ENCODE peak calls at places on chromosomes 5 and 9, in four cellular contexts. E is HepG2, T is K562, L is GM12878. X is an unnamed sample.

GRCh38 chr9:129500166-129500862 is 120.6 kb downstream of the C9orf50 start:
- DNase-seq in T (no peak), L (no peak), E (no peak), X (no peak)

GRCh38 chr5:80238078-80238477 is 17.8 kb downstream of the SERINC5 start:
- DNase-seq in T (no peak), E (no peak), L (no peak), X (no peak)

GRCh38 chr9:89614319-89614892 is 9.6 kb downstream of the GADD45G start:
- DNase-seq in E (no peak), L (no peak), T (no peak), X (no peak)

GRCh38 chr9:116275418-116276295 is 122.1 kb downstream of the PAPPA start:
- DNase-seq in E (no peak), T (no peak), L (no peak), X (no peak)

GRCh38 chr5:61333351-61334223 is 1.5 kb downstream of the ZSWIM6 start:
- DNase-seq in L (no peak), E (no peak), T (peak), X (no peak)

GRCh38 chr5:175246242-175246891 is 197.6 kb downstream of the DRD1 start:
- DNase-seq in L (no peak), T (no peak), E (no peak), X (no peak)

GRCh38 chr9:130973686-130974281 is 34.7 kb upstream of the FIBCD1 start:
- DNase-seq in E (no peak), L (no peak), T (peak), X (no peak)

GRCh38 chr5:118076490-118076889 is 911.9 kb downstream of the DTWD2 start:
- DNase-seq in T (no peak), E (no peak), L (no peak), X (no peak)

GRCh38 chr9:127038531-127038930 is 83.9 kb downstream of the ANGPTL2 start:
- DNase-seq in T (no peak), E (no peak), L (no peak), X (no peak)

GRCh38 chr5:10331341-10331796 is 22.1 kb upstream of the MARCHF6 start:
- DNase-seq in E (peak), T (no peak), L (no peak), X (no peak)

GRCh38 chr9:109264865-109265532 is 55.9 kb downstream of the EPB41L4B start:
- DNase-seq in L (no peak), T (no peak), E (no peak), X (no peak)

GRCh38 chr9:127929044-127929979 is 1.3 kb downstream of the PIP5KL1 start:
- DNase-seq in L (no peak), T (no peak), E (no peak), X (no peak)

GRCh38 chr9:117092582-117092981 is 322.3 kb downstream of the ASTN2 start:
- DNase-seq in T (no peak), E (no peak), L (no peak), X (no peak)

GRCh38 chr5:76818844-76819831 is at the start of gene F2RL1:
- DNase-seq in T (peak), L (no peak), E (peak), X (peak)

GRCh38 chr9:108473209-108474112 is 382.3 kb downstream of the ACTL7B start:
- DNase-seq in T (no peak), E (no peak), L (no peak), X (no peak)

GRCh38 chr5:82312373-82312856 is 34.3 kb upstream of the RPS23 start:
- DNase-seq in T (peak), E (peak), L (no peak), X (peak)

GRCh38 chr5:124935060-124935459 is 188.6 kb upstream of the ZNF608 start:
- DNase-seq in E (no peak), L (peak), T (no peak), X (no peak)

GRCh38 chr9:126498331-126498730 is 115.4 kb upstream of the LMX1B start:
- DNase-seq in L (no peak), T (no peak), E (no peak), X (no peak)

GRCh38 chr5:137320056-137321045 is 178.8 kb downstream of the SPOCK1 start:
- DNase-seq in E (peak), L (no peak), T (peak), X (peak)

GRCh38 chr9:126435105-126435504 is 108.5 kb downstream of the MVB12B start:
- DNase-seq in E (no peak), L (no peak), T (no peak), X (no peak)

GRCh38 chr5:159045165-159045811 is 54.4 kb downstream of the EBF1 start:
- DNase-seq in T (no peak), L (no peak), E (no peak), X (no peak)

GRCh38 chr5:115524199-115524598 is 20.4 kb downstream of the FEM1C start:
- DNase-seq in L (no peak), E (no peak), T (no peak), X (no peak)

GRCh38 chr5:42806004-42806700 is 5.5 kb downstream of the SELENOP start:
- DNase-seq in E (no peak), T (no peak), L (no peak), X (no peak)

GRCh38 chr9:127561491-127562270 is 50.4 kb upstream of the STXBP1 start:
- DNase-seq in E (no peak), L (no peak), T (peak), X (no peak)

GRCh38 chr5:55903121-55903701 is 52.1 kb downstream of the IL31RA start:
- DNase-seq in E (no peak), L (peak), T (no peak), X (no peak)

GRCh38 chr9:79233542-79233941 is 338.2 kb upstream of the TLE4 start:
- DNase-seq in T (no peak), E (peak), L (no peak), X (peak)

GRCh38 chr5:32645246-32645645 is 59.9 kb downstream of the SUB1 start:
- DNase-seq in E (no peak), T (no peak), L (no peak), X (no peak)

GRCh38 chr5:98320317-98320716 is 453.1 kb upstream of the RGMB start:
- DNase-seq in E (no peak), L (no peak), T (no peak), X (no peak)

GRCh38 chr9:16133556-16134227 is 580.8 kb downstream of the CCDC171 start:
- DNase-seq in L (no peak), T (peak), E (peak), X (peak)

GRCh38 chr5:177393990-177394389 is 6.5 kb downstream of the PFN3 start:
- DNase-seq in E (no peak), T (no peak), L (no peak), X (no peak)

GRCh38 chr5:39598641-39599248 is 174.0 kb upstream of the DAB2 start:
- DNase-seq in L (no peak), E (no peak), T (no peak), X (no peak)

GRCh38 chr5:122863721-122864120 is 18.3 kb downstream of the SNX24 start:
- DNase-seq in L (no peak), T (no peak), E (no peak), X (no peak)

GRCh38 chr5:122864400-122864799 is 19.0 kb downstream of the SNX24 start:
- DNase-seq in T (no peak), L (no peak), E (no peak), X (no peak)

GRCh38 chr5:122863240-122863639 is 17.8 kb downstream of the SNX24 start:
- DNase-seq in L (no peak), T (peak), E (no peak), X (no peak)

GRCh38 chr5:122858451-122858850 is 13.0 kb downstream of the SNX24 start:
- DNase-seq in T (no peak), E (no peak), L (no peak), X (no peak)
- TF ChIP-seq TARDBP in T (no peak), E (no peak), L (no peak), X (no peak)

GRCh38 chr9:104142799-104143553 is 48.9 kb downstream of the SMC2 start:
- DNase-seq in L (no peak), E (no peak), T (no peak), X (no peak)

GRCh38 chr9:104143554-104143919 is 49.4 kb downstream of the SMC2 start:
- DNase-seq in E (no peak), L (no peak), T (no peak), X (no peak)

DNA sequence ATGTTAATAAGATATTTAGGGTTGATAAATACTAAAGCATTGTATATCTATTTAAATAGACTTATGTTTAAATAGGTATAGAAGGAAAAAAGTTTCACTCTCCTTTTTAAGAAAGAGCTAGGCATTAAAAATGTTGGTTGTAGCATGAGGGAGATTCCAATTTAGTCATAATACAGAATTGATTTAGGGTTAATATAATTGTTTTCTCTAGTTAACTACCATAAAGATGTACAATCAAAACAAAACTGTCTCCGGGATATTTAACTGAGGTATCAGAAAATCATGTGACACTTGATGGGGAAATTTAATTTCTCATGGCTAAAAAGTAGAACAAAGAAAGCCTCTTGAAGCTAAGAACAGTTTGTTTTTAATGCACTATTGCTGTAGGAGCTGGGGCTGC is 44.1 kb downstream of the SMC2 start:
- DNase-seq in T (no peak), L (no peak), E (no peak), X (no peak)
- TF ChIP-seq TARDBP in T (no peak), L (no peak), E (no peak), X (no peak)

GRCh38 chr5:35229076-35230042 is 928 bp downstream of the PRLR start:
- DNase-seq in T (no peak), L (no peak), E (peak), X (peak)
- TF ChIP-seq TARDBP in T (no peak), L (no peak), E (no peak), X (no peak)

DNA sequence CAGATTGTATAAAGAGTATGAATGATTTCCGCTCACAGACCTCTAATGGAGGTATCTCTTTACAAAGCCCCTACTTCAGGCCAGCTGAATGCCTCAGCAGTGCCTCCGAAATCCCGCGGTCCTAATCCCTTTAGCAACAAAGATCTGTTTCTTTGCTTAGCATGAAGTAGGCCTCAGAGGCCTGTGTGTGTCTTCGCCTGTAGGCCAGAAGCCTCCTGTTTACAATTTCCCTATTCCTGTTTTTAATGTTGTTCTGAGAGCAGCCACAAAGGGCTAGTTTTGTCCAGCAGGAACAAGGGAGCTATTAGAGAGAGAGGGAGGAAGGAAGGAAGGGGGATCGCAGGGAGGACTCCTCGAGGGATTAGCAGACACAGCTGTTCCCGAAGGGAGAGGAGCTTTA is 166.4 kb upstream of the SPRY4 start:
- DNase-seq in T (no peak), L (no peak), E (no peak), X (no peak)
- TF ChIP-seq TARDBP in T (no peak), L (no peak), E (no peak), X (no peak)

GRCh38 chr5:81241961-81242648 is 9.0 kb downstream of the CKMT2 start:
- DNase-seq in E (no peak), L (peak), T (no peak), X (no peak)

GRCh38 chr5:81245871-81246235 is 12.7 kb downstream of the CKMT2 start:
- DNase-seq in E (no peak), L (no peak), T (no peak), X (no peak)

GRCh38 chr5:81241001-81241400 is 7.9 kb downstream of the CKMT2 start:
- DNase-seq in T (no peak), E (no peak), L (no peak), X (no peak)

GRCh38 chr5:81244451-81244850 is 11.3 kb downstream of the CKMT2 start:
- DNase-seq in E (no peak), L (no peak), T (no peak), X (no peak)

DNA sequence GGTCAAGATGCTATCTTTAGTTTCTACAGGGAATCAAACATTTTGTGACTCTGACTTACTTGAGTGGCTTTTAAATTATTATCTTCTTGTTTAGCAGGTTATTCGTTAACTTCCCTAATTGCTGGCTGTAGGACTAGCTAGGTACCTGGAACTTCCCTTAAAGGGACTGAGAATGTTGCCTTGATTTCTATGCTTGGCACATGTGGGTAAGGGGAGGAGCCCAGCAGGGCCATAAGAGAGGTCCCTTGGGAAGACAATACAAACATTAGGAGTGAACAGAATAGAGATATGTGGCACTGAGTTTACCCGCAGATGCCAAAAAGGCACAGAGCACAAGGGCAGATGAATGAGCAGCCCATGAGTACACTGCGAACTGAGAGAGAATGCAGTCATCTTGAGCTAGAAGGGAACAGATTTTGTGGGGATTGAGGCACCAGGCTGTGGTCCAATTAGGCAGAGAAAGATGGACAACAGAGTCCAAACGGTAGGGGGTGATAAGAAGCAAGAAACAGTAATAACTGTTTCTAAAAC is 9.8 kb downstream of the CKMT2 start:
- DNase-seq in L (no peak), E (no peak), T (no peak), X (no peak)
- TF ChIP-seq TARDBP in L (no peak), E (no peak), T (no peak), X (no peak)

DNA sequence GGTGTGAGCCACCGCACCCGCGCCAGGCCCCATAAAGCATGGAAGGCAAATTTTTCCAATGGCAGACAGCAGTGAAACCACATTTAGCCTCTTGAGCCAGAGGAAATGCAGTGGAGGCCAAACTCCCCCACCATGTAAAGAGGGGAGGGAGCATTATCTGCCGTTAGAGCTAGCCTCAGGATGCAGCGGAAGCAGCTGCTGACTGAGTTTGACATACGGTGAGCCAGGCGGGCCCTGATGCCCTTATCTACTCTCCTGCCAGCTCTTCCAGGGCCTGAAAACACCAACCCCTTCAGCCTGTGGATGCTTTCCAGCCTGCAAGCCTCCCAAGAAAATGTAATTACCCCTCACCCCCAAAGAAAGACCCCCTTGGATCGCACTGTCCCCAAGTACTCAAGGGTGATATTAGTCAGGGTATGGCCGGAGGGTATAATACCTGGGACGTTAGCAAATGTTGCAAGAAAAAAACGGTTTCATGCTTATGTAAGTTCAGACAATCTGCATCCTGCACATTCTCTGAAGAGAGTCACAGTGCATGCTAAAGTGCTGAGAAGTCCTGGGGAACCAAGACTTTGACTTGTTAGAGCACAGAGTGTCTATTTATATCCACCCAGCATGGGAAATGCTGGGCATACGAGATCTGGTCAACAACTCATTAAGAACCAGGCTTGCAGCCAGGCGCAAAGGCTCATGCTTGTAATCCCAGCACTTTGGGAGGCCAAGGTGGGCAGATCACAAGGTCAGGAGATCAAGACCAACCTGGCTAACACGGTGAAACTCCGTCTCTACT is 11.3 kb upstream of the GGTA1 start:
- DNase-seq in T (no peak), E (no peak), L (no peak), X (no peak)
- TF ChIP-seq TARDBP in T (no peak), E (no peak), L (no peak), X (no peak)

GRCh38 chr9:137046094-137046787 is at the start of gene NPDC1:
- DNase-seq in E (peak), L (no peak), T (peak), X (peak)
- TF ChIP-seq TARDBP in E (peak), L (no peak), T (no peak), X (no peak)

DNA sequence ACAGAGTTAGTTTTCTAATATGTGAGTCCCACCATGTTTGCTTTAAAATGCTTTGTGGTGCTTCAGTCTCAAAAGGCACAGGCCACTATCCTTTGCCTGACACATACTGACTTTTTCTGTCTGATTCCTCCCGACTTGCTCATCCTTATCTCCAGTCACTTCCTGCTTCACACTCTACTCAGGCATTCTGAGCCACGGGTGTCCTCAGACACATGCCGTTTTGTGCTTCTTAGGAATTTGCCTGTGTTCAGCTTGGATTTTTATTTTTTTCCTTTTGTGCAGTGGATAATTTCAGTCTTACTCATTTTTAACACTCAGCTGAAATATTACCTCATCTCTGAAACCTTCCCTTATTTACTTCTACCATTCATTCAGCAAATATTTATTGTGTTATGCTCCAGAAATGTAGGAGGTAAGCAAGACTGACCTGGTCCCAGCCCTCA is 54.1 kb downstream of the MAN2A1 start:
- DNase-seq in T (peak), E (peak), L (no peak), X (no peak)
- TF ChIP-seq TARDBP in T (no peak), E (no peak), L (no peak), X (no peak)

DNA sequence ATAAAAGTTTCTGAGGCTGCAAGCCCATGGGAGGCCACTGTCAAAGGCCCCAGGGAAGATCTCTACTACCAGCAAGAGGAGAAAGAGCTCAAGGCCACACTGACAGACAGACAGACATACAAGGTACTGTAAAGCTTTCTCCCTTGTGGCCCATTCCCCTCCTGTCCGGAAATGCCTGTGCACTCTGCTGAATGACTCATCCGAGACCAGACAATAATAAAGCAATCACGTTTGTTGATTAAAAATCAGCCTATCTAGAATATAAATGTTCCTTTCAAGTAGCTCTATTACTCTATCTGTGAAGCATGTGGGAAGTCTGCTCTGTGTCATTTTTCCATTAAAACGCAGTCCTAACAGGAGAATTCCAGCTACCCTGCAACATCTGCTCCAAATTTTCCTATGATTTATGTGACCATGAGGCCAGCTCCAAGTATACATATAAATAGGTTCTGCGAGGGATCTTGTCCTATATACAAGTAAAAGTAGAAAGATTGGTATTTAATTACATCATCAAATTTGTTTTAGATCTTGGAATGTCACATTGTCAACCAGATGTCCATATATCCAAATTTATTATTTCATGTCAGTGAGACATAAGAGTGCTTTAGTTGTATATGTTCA is 34.8 kb upstream of the TGFBI start:
- DNase-seq in T (no peak), E (peak), L (no peak), X (no peak)
- TF ChIP-seq TARDBP in T (no peak), E (no peak), L (no peak), X (no peak)

GRCh38 chr9:114274217-114274616 is 48.7 kb upstream of the ORM1 start:
- DNase-seq in L (no peak), T (no peak), E (no peak), X (no peak)

GRCh38 chr9:114271556-114272510 is 51.1 kb upstream of the ORM1 start:
- DNase-seq in L (no peak), E (peak), T (no peak), X (peak)

GRCh38 chr9:114272739-114273431 is 50.0 kb upstream of the ORM1 start:
- DNase-seq in L (no peak), E (no peak), T (no peak), X (no peak)

GRCh38 chr9:114275246-114275994 is 47.5 kb upstream of the ORM1 start:
- DNase-seq in T (no peak), L (no peak), E (no peak), X (no peak)

DNA sequence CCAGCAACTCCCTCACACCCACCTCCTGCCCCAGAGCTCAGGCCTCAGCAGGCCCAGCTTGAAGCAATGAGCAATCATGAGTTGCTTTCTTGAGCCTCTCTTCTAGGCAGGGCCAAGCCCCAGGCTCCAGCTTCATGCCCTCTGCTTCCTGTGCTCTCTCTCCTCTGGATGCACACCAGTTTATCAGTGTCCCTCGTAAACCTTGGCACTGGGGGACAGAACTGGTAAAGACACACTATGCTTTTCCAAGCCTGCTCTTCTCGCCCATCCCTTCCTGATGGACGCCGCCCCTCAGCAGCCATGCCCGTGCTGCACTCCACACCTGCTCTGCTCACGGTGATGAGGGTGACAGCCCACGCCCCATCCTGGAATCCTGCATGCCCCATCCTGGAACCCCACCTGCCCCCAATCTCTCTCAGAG is 49.4 kb upstream of the ORM1 start:
- DNase-seq in E (no peak), T (no peak), L (no peak), X (no peak)
- TF ChIP-seq TARDBP in E (no peak), T (no peak), L (no peak), X (no peak)

X was measured in HEK293T.